ENCODE peak calls at places on chromosomes 3 and 15, in four cellular contexts. One of them, this sample, is unnamed.

GRCh38 chr3:118970819-118971218 is 63.8 kb downstream of the IGSF11 start:
- DNase-seq in activated CD8-positive, alpha-beta T cell treated with anti-CD3 and anti-CD28 coated beads for 36 hours: no peak
- DNase-seq in RWPE1: no peak
- DNase-seq in mammary epithelial cell: no peak
- DNase-seq in this sample: peak

GRCh38 chr3:38578081-38578475 is 71.4 kb downstream of the SCN5A start:
- DNase-seq in activated CD8-positive, alpha-beta T cell treated with anti-CD3 and anti-CD28 coated beads for 36 hours: no peak
- DNase-seq in RWPE1: no peak
- DNase-seq in mammary epithelial cell: no peak
- DNase-seq in this sample: peak

GRCh38 chr15:96325579-96326331 is 4.7 kb upstream of the NR2F2 start:
- DNase-seq in activated CD8-positive, alpha-beta T cell treated with anti-CD3 and anti-CD28 coated beads for 36 hours: no peak
- DNase-seq in RWPE1: no peak
- DNase-seq in mammary epithelial cell: peak
- DNase-seq in this sample: no peak

GRCh38 chr3:58242340-58242739 is 4.7 kb downstream of the ABHD6 start:
- DNase-seq in activated CD8-positive, alpha-beta T cell treated with anti-CD3 and anti-CD28 coated beads for 36 hours: no peak
- DNase-seq in RWPE1: no peak
- DNase-seq in mammary epithelial cell: peak
- DNase-seq in this sample: no peak

GRCh38 chr3:51966016-51966415 is 1.2 kb downstream of the PCBP4 start:
- DNase-seq in activated CD8-positive, alpha-beta T cell treated with anti-CD3 and anti-CD28 coated beads for 36 hours: no peak
- DNase-seq in RWPE1: no peak
- DNase-seq in mammary epithelial cell: no peak
- DNase-seq in this sample: no peak

GRCh38 chr3:62882676-62883228 is 7.5 kb upstream of the CADPS start:
- DNase-seq in activated CD8-positive, alpha-beta T cell treated with anti-CD3 and anti-CD28 coated beads for 36 hours: no peak
- DNase-seq in RWPE1: no peak
- DNase-seq in mammary epithelial cell: no peak
- DNase-seq in this sample: no peak

GRCh38 chr3:46468758-46469600 is 4.3 kb upstream of the LTF start:
- DNase-seq in activated CD8-positive, alpha-beta T cell treated with anti-CD3 and anti-CD28 coated beads for 36 hours: no peak
- DNase-seq in RWPE1: no peak
- DNase-seq in mammary epithelial cell: no peak
- DNase-seq in this sample: peak

GRCh38 chr3:58526124-58526957 is 10.6 kb downstream of the ACOX2 start:
- DNase-seq in activated CD8-positive, alpha-beta T cell treated with anti-CD3 and anti-CD28 coated beads for 36 hours: no peak
- DNase-seq in RWPE1: peak
- DNase-seq in mammary epithelial cell: peak
- DNase-seq in this sample: no peak

GRCh38 chr15:101137312-101137940 is 114.4 kb downstream of the CHSY1 start:
- DNase-seq in activated CD8-positive, alpha-beta T cell treated with anti-CD3 and anti-CD28 coated beads for 36 hours: peak
- DNase-seq in RWPE1: no peak
- DNase-seq in mammary epithelial cell: no peak
- DNase-seq in this sample: no peak

GRCh38 chr3:112786881-112787625 is 59.6 kb downstream of the CD200R1L start:
- DNase-seq in activated CD8-positive, alpha-beta T cell treated with anti-CD3 and anti-CD28 coated beads for 36 hours: no peak
- DNase-seq in RWPE1: no peak
- DNase-seq in mammary epithelial cell: no peak
- DNase-seq in this sample: no peak

GRCh38 chr3:126773783-126774182 is 69.7 kb downstream of the CHCHD6 start:
- DNase-seq in activated CD8-positive, alpha-beta T cell treated with anti-CD3 and anti-CD28 coated beads for 36 hours: no peak
- DNase-seq in RWPE1: no peak
- DNase-seq in mammary epithelial cell: no peak
- DNase-seq in this sample: no peak

DNA sequence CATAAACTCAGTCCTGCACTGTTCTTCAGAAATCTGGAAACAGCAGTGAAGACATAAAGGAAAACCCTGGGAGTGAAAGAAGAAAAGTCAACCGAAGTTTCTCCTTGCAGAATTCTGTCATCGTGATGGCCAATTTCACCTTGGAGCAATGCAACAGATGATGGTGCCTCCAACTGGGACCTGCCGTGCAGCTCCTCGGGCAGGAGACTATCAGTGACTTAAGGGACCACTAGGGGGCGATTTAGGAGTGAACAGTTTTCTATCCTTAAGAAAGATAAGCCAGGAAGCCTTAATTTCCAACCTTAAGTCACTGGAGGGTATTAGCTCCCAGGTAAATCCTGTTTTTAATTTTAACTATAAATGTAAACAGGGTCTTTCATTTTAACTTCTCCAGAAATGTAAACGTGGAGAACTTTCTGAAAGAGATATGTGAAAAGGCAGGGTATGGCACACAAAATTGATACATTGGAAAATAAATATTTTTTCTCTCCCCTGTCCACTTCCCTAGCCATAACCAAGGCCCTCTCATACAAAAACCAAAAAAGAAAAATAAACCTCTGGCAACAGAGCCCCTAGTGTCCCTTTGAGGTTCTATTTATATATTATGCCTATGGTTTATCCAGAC is 116.3 kb downstream of the PDZRN3 start:
- DNase-seq in activated CD8-positive, alpha-beta T cell treated with anti-CD3 and anti-CD28 coated beads for 36 hours: peak
- DNase-seq in RWPE1: peak
- DNase-seq in mammary epithelial cell: peak
- DNase-seq in this sample: peak
- TF ChIP-seq CTCF in activated CD8-positive, alpha-beta T cell treated with anti-CD3 and anti-CD28 coated beads for 36 hours: peak
- TF ChIP-seq CTCF in RWPE1: peak
- TF ChIP-seq CTCF in mammary epithelial cell: peak
- TF ChIP-seq CTCF in this sample: peak

GRCh38 chr15:67708500-67708899 is 116.8 kb upstream of the SKOR1 start:
- DNase-seq in activated CD8-positive, alpha-beta T cell treated with anti-CD3 and anti-CD28 coated beads for 36 hours: no peak
- DNase-seq in RWPE1: no peak
- DNase-seq in mammary epithelial cell: no peak
- DNase-seq in this sample: no peak
- TF ChIP-seq CTCF in activated CD8-positive, alpha-beta T cell treated with anti-CD3 and anti-CD28 coated beads for 36 hours: no peak
- TF ChIP-seq CTCF in RWPE1: no peak
- TF ChIP-seq CTCF in mammary epithelial cell: no peak
- TF ChIP-seq CTCF in this sample: no peak

DNA sequence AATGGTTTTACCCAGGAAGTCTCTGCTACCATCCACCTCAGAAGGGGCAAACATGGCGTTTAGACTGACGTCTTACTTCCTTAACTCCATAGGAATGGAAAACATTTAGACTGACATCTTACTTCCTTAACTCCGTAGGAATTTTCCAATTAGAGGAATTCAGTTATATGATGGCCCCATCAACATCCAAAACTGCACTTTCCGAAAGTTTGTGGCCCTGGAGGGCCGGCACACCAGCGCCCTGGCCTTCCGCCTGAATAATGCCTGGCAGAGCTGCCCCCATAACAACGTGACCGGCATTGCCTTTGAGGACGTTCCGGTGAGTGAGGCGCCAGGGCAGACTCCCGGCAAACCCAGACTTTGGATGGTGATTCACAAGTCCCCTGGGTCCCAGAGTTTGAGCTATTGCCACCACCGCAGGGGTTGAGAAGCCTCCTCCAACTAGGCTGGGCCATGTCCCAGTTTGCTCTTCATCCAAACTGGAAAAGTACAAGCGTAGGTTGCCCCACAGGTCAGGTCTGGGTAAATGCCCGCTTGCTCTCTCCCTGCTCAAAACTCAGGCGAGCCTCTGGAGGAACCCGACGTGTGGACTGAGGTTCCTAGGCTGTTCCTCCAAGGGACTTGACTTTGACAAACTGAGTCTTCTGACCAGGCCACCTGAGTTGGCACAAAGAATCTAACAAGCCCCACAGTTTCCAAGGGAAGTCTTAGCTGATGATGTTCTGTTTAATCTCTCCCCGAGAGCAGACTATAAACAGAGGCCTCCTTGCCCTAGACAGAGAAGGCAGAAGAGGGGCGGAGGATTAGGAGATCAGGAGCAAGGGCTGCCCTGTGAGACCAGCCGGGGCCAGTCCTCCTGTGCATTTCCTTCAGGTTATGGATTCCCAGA is 57.7 kb downstream of the MESD start:
- DNase-seq in activated CD8-positive, alpha-beta T cell treated with anti-CD3 and anti-CD28 coated beads for 36 hours: no peak
- DNase-seq in RWPE1: no peak
- DNase-seq in mammary epithelial cell: no peak
- DNase-seq in this sample: peak
- TF ChIP-seq CTCF in activated CD8-positive, alpha-beta T cell treated with anti-CD3 and anti-CD28 coated beads for 36 hours: no peak
- TF ChIP-seq CTCF in RWPE1: no peak
- TF ChIP-seq CTCF in mammary epithelial cell: no peak
- TF ChIP-seq CTCF in this sample: no peak

GRCh38 chr3:10744098-10744465 is 71.9 kb upstream of the SLC6A11 start:
- DNase-seq in activated CD8-positive, alpha-beta T cell treated with anti-CD3 and anti-CD28 coated beads for 36 hours: peak
- DNase-seq in RWPE1: no peak
- DNase-seq in mammary epithelial cell: no peak
- DNase-seq in this sample: no peak
- TF ChIP-seq CTCF in activated CD8-positive, alpha-beta T cell treated with anti-CD3 and anti-CD28 coated beads for 36 hours: no peak
- TF ChIP-seq CTCF in RWPE1: no peak
- TF ChIP-seq CTCF in mammary epithelial cell: no peak
- TF ChIP-seq CTCF in this sample: no peak

GRCh38 chr15:62125763-62126162 is 39.3 kb downstream of the C2CD4B start:
- DNase-seq in activated CD8-positive, alpha-beta T cell treated with anti-CD3 and anti-CD28 coated beads for 36 hours: no peak
- DNase-seq in RWPE1: no peak
- DNase-seq in mammary epithelial cell: peak
- DNase-seq in this sample: no peak

GRCh38 chr15:62124176-62124952 is 40.7 kb downstream of the C2CD4B start:
- DNase-seq in activated CD8-positive, alpha-beta T cell treated with anti-CD3 and anti-CD28 coated beads for 36 hours: no peak
- DNase-seq in RWPE1: no peak
- DNase-seq in mammary epithelial cell: no peak
- DNase-seq in this sample: no peak

GRCh38 chr15:62122249-62122648 is 42.8 kb downstream of the C2CD4B start:
- DNase-seq in activated CD8-positive, alpha-beta T cell treated with anti-CD3 and anti-CD28 coated beads for 36 hours: no peak
- DNase-seq in RWPE1: no peak
- DNase-seq in mammary epithelial cell: no peak
- DNase-seq in this sample: no peak

GRCh38 chr15:62126364-62126763 is 38.7 kb downstream of the C2CD4B start:
- DNase-seq in activated CD8-positive, alpha-beta T cell treated with anti-CD3 and anti-CD28 coated beads for 36 hours: no peak
- DNase-seq in RWPE1: no peak
- DNase-seq in mammary epithelial cell: no peak
- DNase-seq in this sample: no peak

GRCh38 chr15:62124953-62125263 is 40.2 kb downstream of the C2CD4B start:
- DNase-seq in activated CD8-positive, alpha-beta T cell treated with anti-CD3 and anti-CD28 coated beads for 36 hours: no peak
- DNase-seq in RWPE1: no peak
- DNase-seq in mammary epithelial cell: no peak
- DNase-seq in this sample: no peak
- TF ChIP-seq CTCF in activated CD8-positive, alpha-beta T cell treated with anti-CD3 and anti-CD28 coated beads for 36 hours: no peak
- TF ChIP-seq CTCF in RWPE1: no peak
- TF ChIP-seq CTCF in mammary epithelial cell: no peak
- TF ChIP-seq CTCF in this sample: no peak

GRCh38 chr3:14145670-14146380 is 21.0 kb downstream of the TMEM43 start:
- DNase-seq in activated CD8-positive, alpha-beta T cell treated with anti-CD3 and anti-CD28 coated beads for 36 hours: no peak
- DNase-seq in RWPE1: no peak
- DNase-seq in mammary epithelial cell: no peak
- DNase-seq in this sample: no peak
- TF ChIP-seq CTCF in activated CD8-positive, alpha-beta T cell treated with anti-CD3 and anti-CD28 coated beads for 36 hours: no peak
- TF ChIP-seq CTCF in RWPE1: no peak
- TF ChIP-seq CTCF in mammary epithelial cell: no peak
- TF ChIP-seq CTCF in this sample: no peak

DNA sequence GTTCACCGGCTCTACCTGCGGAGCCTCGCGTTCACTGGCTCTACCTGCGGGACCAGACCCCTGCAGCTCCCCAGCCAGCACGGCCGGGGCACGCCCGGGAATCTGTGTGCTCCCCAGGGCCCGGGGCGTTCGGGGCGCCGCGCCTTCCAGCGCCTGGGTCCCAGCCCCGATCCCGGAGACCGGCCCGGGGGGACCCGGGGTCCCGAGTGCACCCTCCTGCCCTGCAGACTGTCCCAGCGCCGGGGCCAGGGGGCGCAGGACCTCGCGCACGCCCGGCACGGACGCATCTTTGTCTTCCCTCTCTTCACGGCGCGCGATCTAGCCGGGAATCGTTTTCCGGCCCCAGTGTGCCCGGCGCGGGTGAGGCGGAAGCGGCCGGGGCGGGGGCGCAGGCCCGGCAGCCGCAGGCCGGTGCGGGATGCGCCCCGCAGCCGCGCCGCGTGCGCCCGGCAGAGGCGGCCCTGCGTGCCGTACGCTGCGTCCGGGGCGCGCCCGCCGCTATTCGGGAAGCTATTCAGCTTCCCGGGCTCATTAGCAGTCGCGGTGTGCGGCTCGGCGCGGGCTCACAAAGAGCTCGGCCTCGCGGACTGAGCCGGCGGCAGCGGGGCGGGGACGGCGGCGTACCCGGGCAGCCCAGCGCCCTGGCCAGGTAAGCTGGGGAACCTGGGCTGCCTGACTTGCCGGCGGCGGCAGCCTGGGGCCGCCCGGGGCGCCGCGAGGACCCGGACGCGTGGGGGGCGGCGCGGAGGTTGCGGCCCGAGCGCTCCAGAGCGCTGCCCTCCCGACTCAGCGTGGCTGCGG is at the start of gene APBA2:
- DNase-seq in activated CD8-positive, alpha-beta T cell treated with anti-CD3 and anti-CD28 coated beads for 36 hours: peak
- DNase-seq in RWPE1: peak
- DNase-seq in mammary epithelial cell: peak
- DNase-seq in this sample: no peak
- TF ChIP-seq CTCF in activated CD8-positive, alpha-beta T cell treated with anti-CD3 and anti-CD28 coated beads for 36 hours: no peak
- TF ChIP-seq CTCF in RWPE1: no peak
- TF ChIP-seq CTCF in mammary epithelial cell: no peak
- TF ChIP-seq CTCF in this sample: no peak

GRCh38 chr15:63003836-63004610 is 38.5 kb upstream of the TPM1 start:
- DNase-seq in activated CD8-positive, alpha-beta T cell treated with anti-CD3 and anti-CD28 coated beads for 36 hours: no peak
- DNase-seq in RWPE1: no peak
- DNase-seq in mammary epithelial cell: no peak
- DNase-seq in this sample: no peak
- TF ChIP-seq CTCF in activated CD8-positive, alpha-beta T cell treated with anti-CD3 and anti-CD28 coated beads for 36 hours: no peak
- TF ChIP-seq CTCF in RWPE1: no peak
- TF ChIP-seq CTCF in mammary epithelial cell: no peak
- TF ChIP-seq CTCF in this sample: no peak

GRCh38 chr3:188349963-188350332 is 196.0 kb downstream of the LPP start:
- DNase-seq in activated CD8-positive, alpha-beta T cell treated with anti-CD3 and anti-CD28 coated beads for 36 hours: no peak
- DNase-seq in RWPE1: no peak
- DNase-seq in mammary epithelial cell: peak
- DNase-seq in this sample: no peak

GRCh38 chr3:188351648-188352047 is 197.7 kb downstream of the LPP start:
- DNase-seq in activated CD8-positive, alpha-beta T cell treated with anti-CD3 and anti-CD28 coated beads for 36 hours: no peak
- DNase-seq in RWPE1: no peak
- DNase-seq in mammary epithelial cell: no peak
- DNase-seq in this sample: no peak

GRCh38 chr3:188352196-188352927 is 198.4 kb downstream of the LPP start:
- DNase-seq in activated CD8-positive, alpha-beta T cell treated with anti-CD3 and anti-CD28 coated beads for 36 hours: no peak
- DNase-seq in RWPE1: no peak
- DNase-seq in mammary epithelial cell: no peak
- DNase-seq in this sample: no peak

GRCh38 chr3:188350956-188351355 is 197.0 kb downstream of the LPP start:
- DNase-seq in activated CD8-positive, alpha-beta T cell treated with anti-CD3 and anti-CD28 coated beads for 36 hours: no peak
- DNase-seq in RWPE1: no peak
- DNase-seq in mammary epithelial cell: no peak
- DNase-seq in this sample: no peak

DNA sequence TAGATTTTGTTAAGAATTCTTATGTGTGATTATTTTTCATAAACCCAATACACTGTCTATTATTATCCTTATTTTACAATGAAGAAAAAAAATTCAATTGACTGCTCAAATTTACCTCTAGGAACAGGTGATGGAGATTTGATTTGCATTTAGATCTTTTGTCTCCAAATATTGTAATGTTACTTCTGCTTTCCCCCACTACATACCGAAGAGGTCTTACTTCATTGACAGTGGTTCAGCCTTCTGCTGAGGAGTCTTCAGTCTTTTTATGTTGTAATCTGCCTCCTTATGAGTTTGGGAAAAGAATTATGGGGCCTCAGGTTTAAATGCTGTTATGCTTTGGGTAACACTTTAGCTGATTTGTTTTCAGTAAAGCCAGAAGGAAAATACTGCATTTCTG is 199.5 kb downstream of the LPP start:
- DNase-seq in activated CD8-positive, alpha-beta T cell treated with anti-CD3 and anti-CD28 coated beads for 36 hours: no peak
- DNase-seq in RWPE1: no peak
- DNase-seq in mammary epithelial cell: no peak
- DNase-seq in this sample: no peak
- TF ChIP-seq CTCF in activated CD8-positive, alpha-beta T cell treated with anti-CD3 and anti-CD28 coated beads for 36 hours: no peak
- TF ChIP-seq CTCF in RWPE1: no peak
- TF ChIP-seq CTCF in mammary epithelial cell: no peak
- TF ChIP-seq CTCF in this sample: no peak

This sample was measured in heart left ventricle.